ENCODE peak calls at places on chromosome 2, in nine cellular contexts. One of them, this sample, is unnamed.

GRCh38 chr2:240428245-240428644 is 7.2 kb upstream of the GPC1 start:
- ATAC-seq in naive thymus-derived CD8-positive, alpha-beta T cell: no peak
- ATAC-seq in stimulated activated effector memory CD8-positive, alpha-beta T cell treated with anti-CD3 and anti-CD28 coated beads, Interleukin-12 subunit alpha, Interleukin-12 subunit beta, amount 100 ng/mL, for 72 hours: no peak
- ATAC-seq in Panc1: no peak
- ATAC-seq in Right ventricle myocardium superior: no peak
- ATAC-seq in effector memory CD8-positive, alpha-beta T cell: no peak
- ATAC-seq in Right ventricle myocardium inferior: no peak
- ATAC-seq in gastroesophageal sphincter: no peak
- ATAC-seq in pancreas: no peak
- ATAC-seq in this sample: peak; percentile 74

GRCh38 chr2:10941383-10941782 is 29.6 kb downstream of the KCNF1 start:
- ATAC-seq in gastroesophageal sphincter: no peak
- ATAC-seq in naive thymus-derived CD8-positive, alpha-beta T cell: no peak
- ATAC-seq in Panc1: no peak
- ATAC-seq in Right ventricle myocardium superior: no peak
- ATAC-seq in stimulated activated effector memory CD8-positive, alpha-beta T cell treated with anti-CD3 and anti-CD28 coated beads, Interleukin-12 subunit alpha, Interleukin-12 subunit beta, amount 100 ng/mL, for 72 hours: no peak
- ATAC-seq in effector memory CD8-positive, alpha-beta T cell: no peak
- ATAC-seq in Right ventricle myocardium inferior: no peak
- ATAC-seq in pancreas: no peak
- ATAC-seq in this sample: no peak

GRCh38 chr2:30272761-30273573 is 41.6 kb downstream of the LBH start:
- ATAC-seq in Panc1: no peak
- ATAC-seq in stimulated activated effector memory CD8-positive, alpha-beta T cell treated with anti-CD3 and anti-CD28 coated beads, Interleukin-12 subunit alpha, Interleukin-12 subunit beta, amount 100 ng/mL, for 72 hours: peak; percentile 72
- ATAC-seq in gastroesophageal sphincter: no peak
- ATAC-seq in effector memory CD8-positive, alpha-beta T cell: no peak
- ATAC-seq in naive thymus-derived CD8-positive, alpha-beta T cell: no peak
- ATAC-seq in Right ventricle myocardium inferior: no peak
- ATAC-seq in Right ventricle myocardium superior: no peak
- ATAC-seq in pancreas: peak; percentile 39
- ATAC-seq in this sample: peak; percentile 57

GRCh38 chr2:146821836-146822316 is 1023.0 kb upstream of the ACVR2A start:
- ATAC-seq in gastroesophageal sphincter: no peak
- ATAC-seq in Panc1: no peak
- ATAC-seq in Right ventricle myocardium inferior: no peak
- ATAC-seq in stimulated activated effector memory CD8-positive, alpha-beta T cell treated with anti-CD3 and anti-CD28 coated beads, Interleukin-12 subunit alpha, Interleukin-12 subunit beta, amount 100 ng/mL, for 72 hours: no peak
- ATAC-seq in naive thymus-derived CD8-positive, alpha-beta T cell: no peak
- ATAC-seq in effector memory CD8-positive, alpha-beta T cell: no peak
- ATAC-seq in Right ventricle myocardium superior: no peak
- ATAC-seq in pancreas: no peak
- ATAC-seq in this sample: no peak

GRCh38 chr2:197982565-197982964 is 178.2 kb downstream of the PLCL1 start:
- ATAC-seq in Right ventricle myocardium superior: no peak
- ATAC-seq in naive thymus-derived CD8-positive, alpha-beta T cell: no peak
- ATAC-seq in Panc1: no peak
- ATAC-seq in effector memory CD8-positive, alpha-beta T cell: no peak
- ATAC-seq in pancreas: no peak
- ATAC-seq in gastroesophageal sphincter: no peak
- ATAC-seq in Right ventricle myocardium inferior: no peak
- ATAC-seq in stimulated activated effector memory CD8-positive, alpha-beta T cell treated with anti-CD3 and anti-CD28 coated beads, Interleukin-12 subunit alpha, Interleukin-12 subunit beta, amount 100 ng/mL, for 72 hours: no peak
- ATAC-seq in this sample: no peak

GRCh38 chr2:217903859-217904613 is 98.8 kb downstream of the TNS1 start:
- ATAC-seq in Panc1: no peak
- ATAC-seq in stimulated activated effector memory CD8-positive, alpha-beta T cell treated with anti-CD3 and anti-CD28 coated beads, Interleukin-12 subunit alpha, Interleukin-12 subunit beta, amount 100 ng/mL, for 72 hours: no peak
- ATAC-seq in pancreas: peak; percentile 58
- ATAC-seq in Right ventricle myocardium superior: peak; percentile 54
- ATAC-seq in naive thymus-derived CD8-positive, alpha-beta T cell: no peak
- ATAC-seq in Right ventricle myocardium inferior: peak; percentile 45
- ATAC-seq in gastroesophageal sphincter: peak; percentile 36
- ATAC-seq in effector memory CD8-positive, alpha-beta T cell: no peak
- ATAC-seq in this sample: no peak

GRCh38 chr2:174614261-174614660 is 16.7 kb upstream of the WIPF1 start:
- ATAC-seq in Panc1: peak; percentile 71
- ATAC-seq in pancreas: peak; percentile 75
- ATAC-seq in stimulated activated effector memory CD8-positive, alpha-beta T cell treated with anti-CD3 and anti-CD28 coated beads, Interleukin-12 subunit alpha, Interleukin-12 subunit beta, amount 100 ng/mL, for 72 hours: no peak
- ATAC-seq in naive thymus-derived CD8-positive, alpha-beta T cell: no peak
- ATAC-seq in effector memory CD8-positive, alpha-beta T cell: no peak
- ATAC-seq in Right ventricle myocardium inferior: no peak
- ATAC-seq in gastroesophageal sphincter: no peak
- ATAC-seq in Right ventricle myocardium superior: no peak
- ATAC-seq in this sample: no peak

GRCh38 chr2:7437122-7437521 is 519.9 kb downstream of the RNF144A start:
- ATAC-seq in Panc1: no peak
- ATAC-seq in Right ventricle myocardium inferior: no peak
- ATAC-seq in effector memory CD8-positive, alpha-beta T cell: peak; percentile 63
- ATAC-seq in naive thymus-derived CD8-positive, alpha-beta T cell: no peak
- ATAC-seq in Right ventricle myocardium superior: no peak
- ATAC-seq in pancreas: no peak
- ATAC-seq in gastroesophageal sphincter: no peak
- ATAC-seq in stimulated activated effector memory CD8-positive, alpha-beta T cell treated with anti-CD3 and anti-CD28 coated beads, Interleukin-12 subunit alpha, Interleukin-12 subunit beta, amount 100 ng/mL, for 72 hours: peak; percentile 70
- ATAC-seq in this sample: peak; percentile 39

GRCh38 chr2:205957452-205958154 is 128.4 kb downstream of the INO80D start:
- ATAC-seq in naive thymus-derived CD8-positive, alpha-beta T cell: no peak
- ATAC-seq in stimulated activated effector memory CD8-positive, alpha-beta T cell treated with anti-CD3 and anti-CD28 coated beads, Interleukin-12 subunit alpha, Interleukin-12 subunit beta, amount 100 ng/mL, for 72 hours: peak; percentile 83
- ATAC-seq in gastroesophageal sphincter: peak; percentile 22
- ATAC-seq in Panc1: no peak
- ATAC-seq in pancreas: no peak
- ATAC-seq in effector memory CD8-positive, alpha-beta T cell: peak; percentile 94
- ATAC-seq in Right ventricle myocardium superior: no peak
- ATAC-seq in Right ventricle myocardium inferior: no peak
- ATAC-seq in this sample: no peak

GRCh38 chr2:3108710-3109702 is 268.6 kb downstream of the EIPR1 start:
- ATAC-seq in pancreas: no peak
- ATAC-seq in effector memory CD8-positive, alpha-beta T cell: no peak
- ATAC-seq in naive thymus-derived CD8-positive, alpha-beta T cell: no peak
- ATAC-seq in Right ventricle myocardium inferior: no peak
- ATAC-seq in Panc1: no peak
- ATAC-seq in gastroesophageal sphincter: no peak
- ATAC-seq in stimulated activated effector memory CD8-positive, alpha-beta T cell treated with anti-CD3 and anti-CD28 coated beads, Interleukin-12 subunit alpha, Interleukin-12 subunit beta, amount 100 ng/mL, for 72 hours: peak; percentile 12
- ATAC-seq in Right ventricle myocardium superior: no peak
- ATAC-seq in this sample: no peak

GRCh38 chr2:85257359-85258193 is 70.2 kb downstream of the TGOLN2 start:
- ATAC-seq in naive thymus-derived CD8-positive, alpha-beta T cell: no peak
- ATAC-seq in gastroesophageal sphincter: peak; percentile 59
- ATAC-seq in Right ventricle myocardium superior: peak; percentile 4
- ATAC-seq in Panc1: peak; percentile 18
- ATAC-seq in pancreas: no peak
- ATAC-seq in Right ventricle myocardium inferior: no peak
- ATAC-seq in effector memory CD8-positive, alpha-beta T cell: no peak
- ATAC-seq in stimulated activated effector memory CD8-positive, alpha-beta T cell treated with anti-CD3 and anti-CD28 coated beads, Interleukin-12 subunit alpha, Interleukin-12 subunit beta, amount 100 ng/mL, for 72 hours: no peak
- ATAC-seq in this sample: no peak

GRCh38 chr2:112623913-112624777 is 21.6 kb upstream of the SLC20A1 start:
- ATAC-seq in Panc1: no peak
- ATAC-seq in Right ventricle myocardium superior: no peak
- ATAC-seq in pancreas: peak; percentile 5
- ATAC-seq in effector memory CD8-positive, alpha-beta T cell: peak; percentile 85
- ATAC-seq in stimulated activated effector memory CD8-positive, alpha-beta T cell treated with anti-CD3 and anti-CD28 coated beads, Interleukin-12 subunit alpha, Interleukin-12 subunit beta, amount 100 ng/mL, for 72 hours: peak; percentile 92
- ATAC-seq in gastroesophageal sphincter: peak; percentile 28
- ATAC-seq in Right ventricle myocardium inferior: no peak
- ATAC-seq in naive thymus-derived CD8-positive, alpha-beta T cell: peak; percentile 68
- ATAC-seq in this sample: peak; percentile 91

GRCh38 chr2:232388324-232388891 is 9.9 kb downstream of the ALPP start:
- ATAC-seq in stimulated activated effector memory CD8-positive, alpha-beta T cell treated with anti-CD3 and anti-CD28 coated beads, Interleukin-12 subunit alpha, Interleukin-12 subunit beta, amount 100 ng/mL, for 72 hours: no peak
- ATAC-seq in effector memory CD8-positive, alpha-beta T cell: no peak
- ATAC-seq in gastroesophageal sphincter: no peak
- ATAC-seq in Right ventricle myocardium inferior: no peak
- ATAC-seq in Right ventricle myocardium superior: no peak
- ATAC-seq in naive thymus-derived CD8-positive, alpha-beta T cell: no peak
- ATAC-seq in pancreas: no peak
- ATAC-seq in Panc1: no peak
- ATAC-seq in this sample: no peak

GRCh38 chr2:169823996-169824372 is 721 bp downstream of the METTL5 start:
- ATAC-seq in pancreas: no peak
- ATAC-seq in Panc1: no peak
- ATAC-seq in gastroesophageal sphincter: no peak
- ATAC-seq in stimulated activated effector memory CD8-positive, alpha-beta T cell treated with anti-CD3 and anti-CD28 coated beads, Interleukin-12 subunit alpha, Interleukin-12 subunit beta, amount 100 ng/mL, for 72 hours: no peak
- ATAC-seq in Right ventricle myocardium inferior: no peak
- ATAC-seq in effector memory CD8-positive, alpha-beta T cell: peak; percentile 4
- ATAC-seq in Right ventricle myocardium superior: no peak
- ATAC-seq in naive thymus-derived CD8-positive, alpha-beta T cell: peak; percentile 0
- ATAC-seq in this sample: no peak